ENCODE peak calls at places on chromosomes 16 and 17, in eight cellular contexts. J, X, T, G, V, A, W and I are unnamed samples.

GRCh38 chr16:14198012-14198411 is 126.9 kb downstream of the MRTFB start:
- DNase-seq in G (no peak), V (no peak), T (no peak), A (no peak), X (no peak), J (no peak), W (no peak), I (no peak)

GRCh38 chr16:87661561-87661960 is 59.3 kb downstream of the JPH3 start:
- DNase-seq in G (peak), W (no peak), V (no peak), J (no peak), T (peak), A (no peak), X (no peak), I (peak)

GRCh38 chr17:27805520-27806146 is 5.3 kb upstream of the NOS2 start:
- DNase-seq in X (peak), G (peak), W (peak), J (peak), T (peak), A (peak), V (peak), I (peak)

GRCh38 chr16:56204836-56205235 is 13.5 kb downstream of the GNAO1 start:
- DNase-seq in T (no peak), V (no peak), X (no peak), A (no peak), W (no peak), G (no peak), J (no peak), I (no peak)

GRCh38 chr16:59047114-59047513 is 313.0 kb upstream of the GOT2 start:
- DNase-seq in J (no peak), T (no peak), A (no peak), W (no peak), X (no peak), V (no peak), G (no peak), I (no peak)

GRCh38 chr17:6471531-6472465 is 27.5 kb downstream of the PIMREG start:
- DNase-seq in T (peak), X (peak), V (no peak), A (no peak), J (no peak), W (no peak), G (peak), I (no peak)

GRCh38 chr16:56234737-56235136 is 43.4 kb downstream of the GNAO1 start:
- DNase-seq in A (no peak), T (no peak), X (no peak), V (no peak), W (peak), J (no peak), G (no peak), I (no peak)

GRCh38 chr17:40069751-40070643 is 7.2 kb downstream of the THRA start:
- DNase-seq in A (peak), V (peak), T (peak), X (no peak), W (no peak), J (no peak), G (peak), I (peak)

GRCh38 chr17:30969989-30970680 is 704 bp upstream of the RNF135 start:
- DNase-seq in V (no peak), T (peak), W (peak), J (no peak), A (no peak), X (no peak), G (peak), I (peak)

GRCh38 chr17:46732754-46733398 is 85.6 kb downstream of the WNT3 start:
- DNase-seq in X (no peak), G (no peak), J (no peak), V (no peak), A (no peak), T (no peak), W (no peak), I (no peak)

GRCh38 chr16:25110392-25110947 is 1.1 kb upstream of the LCMT1 start:
- DNase-seq in V (no peak), J (no peak), X (no peak), A (no peak), G (no peak), T (no peak), W (no peak), I (peak)

GRCh38 chr17:77555741-77556291 is 402.7 kb upstream of the TNRC6C start:
- DNase-seq in X (no peak), T (peak), J (no peak), G (peak), V (peak), A (no peak), W (no peak), I (no peak)

GRCh38 chr16:88533381-88533831 is 36.8 kb upstream of the ZC3H18 start:
- DNase-seq in J (no peak), X (peak), W (no peak), G (peak), V (no peak), T (no peak), A (no peak), I (no peak)

GRCh38 chr17:57624390-57624789 is 120.7 kb downstream of the CCDC182 start:
- DNase-seq in J (peak), G (no peak), V (no peak), X (no peak), T (no peak), W (no peak), A (no peak), I (no peak)

GRCh38 chr17:73541111-73541510 is 103.1 kb downstream of the SDK2 start:
- DNase-seq in G (no peak), W (no peak), V (no peak), T (no peak), J (no peak), X (no peak), A (no peak), I (no peak)

GRCh38 chr16:69320731-69321073 is 9.6 kb downstream of the VPS4A start:
- DNase-seq in T (no peak), W (no peak), G (no peak), X (no peak), A (no peak), J (no peak), V (peak), I (no peak)

GRCh38 chr16:86120201-86120981 is 221.4 kb downstream of the IRF8 start:
- DNase-seq in X (no peak), J (no peak), V (peak), G (no peak), W (no peak), A (no peak), T (no peak), I (peak)

GRCh38 chr16:68319185-68319908 is 8.5 kb downstream of the PRMT7 start:
- DNase-seq in A (no peak), G (no peak), X (no peak), W (no peak), J (no peak), T (no peak), V (no peak), I (peak)

GRCh38 chr17:16872351-16872751 is 99.6 kb downstream of the TNFRSF13B start:
- DNase-seq in W (no peak), V (no peak), G (no peak), X (no peak), T (no peak), J (peak), A (no peak), I (no peak)

GRCh38 chr17:50035930-50036329 is 20.0 kb upstream of the ITGA3 start:
- DNase-seq in T (no peak), X (no peak), V (no peak), W (peak), A (no peak), J (no peak), G (no peak), I (no peak)

GRCh38 chr17:66283296-66283934 is 19.0 kb upstream of the PRKCA start:
- DNase-seq in G (no peak), X (no peak), W (no peak), V (no peak), J (no peak), T (no peak), A (no peak), I (no peak)

GRCh38 chr16:62225675-62226074 is 189.4 kb upstream of the CDH8 start:
- DNase-seq in G (peak), T (peak), V (no peak), A (no peak), W (no peak), J (peak), X (no peak), I (peak)

GRCh38 chr17:47620503-47621245 is 29.0 kb upstream of the KPNB1 start:
- DNase-seq in X (no peak), V (no peak), A (no peak), J (no peak), G (peak), W (no peak), T (no peak), I (no peak)

GRCh38 chr16:19588661-19589060 is 33.2 kb downstream of the VPS35L start:
- DNase-seq in V (no peak), G (no peak), J (no peak), T (peak), X (no peak), W (no peak), A (no peak), I (peak)

GRCh38 chr17:17056167-17056562 is 13.9 kb downstream of the MPRIP start:
- DNase-seq in J (peak), V (peak), W (no peak), A (no peak), X (no peak), T (no peak), G (no peak), I (no peak)

GRCh38 chr16:27547134-27547533 is 2.6 kb downstream of the GTF3C1 start:
- DNase-seq in X (peak), V (peak), W (no peak), J (no peak), G (peak), T (peak), A (no peak), I (peak)

GRCh38 chr17:76092526-76093413 is 10.8 kb downstream of the EXOC7 start:
- DNase-seq in J (no peak), A (no peak), G (no peak), W (no peak), X (no peak), T (no peak), V (no peak), I (no peak)

GRCh38 chr16:22123759-22124490 is 31.6 kb downstream of the VWA3A start:
- DNase-seq in X (no peak), W (no peak), J (no peak), V (no peak), T (no peak), A (no peak), G (no peak), I (no peak)

GRCh38 chr17:80083136-80083661 is 18.2 kb upstream of the GAA start:
- DNase-seq in W (no peak), G (no peak), V (no peak), A (no peak), T (no peak), J (no peak), X (no peak), I (no peak)
- TF ChIP-seq CTCF in W (no peak), G (no peak), V (no peak), A (no peak), T (no peak), J (no peak), X (no peak), I (no peak)

GRCh38 chr17:7889166-7889584 is 586 bp downstream of the CHD3 start:
- DNase-seq in X (peak), G (peak), T (peak), J (peak), V (peak), W (no peak), A (peak), I (peak)
- TF ChIP-seq CTCF in X (peak), G (peak), T (peak), J (peak), V (peak), W (no peak), A (peak), I (no peak)

GRCh38 chr16:84926462-84926861 is 84.9 kb downstream of the ZDHHC7 start:
- DNase-seq in G (no peak), X (no peak), T (no peak), V (no peak), W (no peak), A (no peak), J (no peak), I (no peak)

GRCh38 chr16:84925773-84926372 is 85.5 kb downstream of the ZDHHC7 start:
- DNase-seq in W (no peak), G (no peak), V (peak), J (no peak), A (no peak), X (no peak), T (no peak), I (no peak)

GRCh38 chr16:84927621-84928591 is 83.4 kb downstream of the ZDHHC7 start:
- DNase-seq in G (no peak), A (no peak), V (peak), T (no peak), J (no peak), W (no peak), X (no peak), I (no peak)

GRCh38 chr16:84924339-84925091 is 86.8 kb downstream of the ZDHHC7 start:
- DNase-seq in W (no peak), G (no peak), T (no peak), A (peak), X (no peak), V (peak), J (no peak), I (no peak)

DNA sequence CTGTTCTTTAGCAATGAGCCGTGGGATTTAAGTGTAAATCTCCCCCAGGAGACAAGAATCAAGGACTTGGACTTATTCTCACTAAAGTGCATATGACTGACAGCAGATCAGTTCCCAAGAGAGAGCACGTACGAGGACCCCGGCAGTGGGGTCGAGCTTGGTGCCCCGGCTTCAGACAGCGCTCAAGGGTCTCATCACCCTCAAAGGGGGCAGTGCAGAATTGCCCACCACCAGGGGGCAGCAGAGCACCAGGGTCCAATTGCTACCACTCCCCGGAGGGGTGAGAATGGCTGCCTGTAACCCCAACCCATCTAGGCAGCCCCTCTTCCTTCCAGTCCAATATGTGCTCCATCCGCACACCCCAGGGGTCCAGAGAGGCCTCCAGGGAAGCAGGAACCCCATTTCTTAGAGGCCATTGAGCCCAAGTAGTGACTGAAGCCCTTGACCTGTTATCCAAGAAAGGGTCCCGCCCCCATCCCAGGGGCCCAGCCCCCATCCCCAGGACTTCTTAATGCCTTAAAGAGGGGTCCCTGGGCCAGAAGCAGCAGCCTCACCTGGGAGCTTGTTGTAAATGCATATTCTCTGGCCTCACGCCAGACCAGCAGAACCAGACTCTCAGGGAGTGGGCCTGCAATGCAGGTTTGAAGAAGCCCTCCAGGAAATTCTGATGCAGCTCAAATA is 86.1 kb downstream of the ZDHHC7 start:
- DNase-seq in V (peak), T (no peak), W (peak), G (peak), X (no peak), J (peak), A (peak), I (peak)
- TF ChIP-seq CTCF in V (peak), T (peak), W (peak), G (peak), X (peak), J (peak), A (peak), I (peak)

GRCh38 chr16:2428051-2428786 is 1.0 kb upstream of the CCNF start:
- DNase-seq in T (peak), W (peak), V (peak), X (no peak), G (peak), J (peak), A (no peak), I (peak)
- TF ChIP-seq CTCF in T (peak), W (no peak), V (peak), X (peak), G (peak), J (peak), A (no peak), I (peak)

DNA sequence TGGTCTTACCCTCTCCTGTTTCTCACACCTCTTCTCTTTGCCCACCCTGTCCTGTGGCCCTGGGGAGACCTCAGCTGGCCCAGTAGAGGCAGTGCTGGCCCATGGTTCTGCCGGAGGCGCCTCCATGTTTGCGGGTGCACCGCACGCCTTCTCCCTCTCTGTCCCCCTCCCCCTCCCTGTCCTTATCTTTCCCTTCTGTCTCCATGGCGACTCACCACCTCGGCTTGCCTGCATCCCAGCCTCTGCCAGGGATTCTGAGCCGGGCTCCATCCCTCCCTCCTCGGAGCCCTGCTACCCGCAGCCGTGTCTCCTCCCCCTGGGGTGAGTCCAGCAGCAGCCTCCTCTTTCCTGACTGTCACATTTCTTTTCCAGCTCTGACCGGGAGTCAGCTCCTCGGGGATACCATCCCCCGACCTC is at the start of gene RNF112:
- DNase-seq in G (no peak), W (no peak), A (no peak), J (no peak), X (no peak), T (peak), V (no peak), I (no peak)
- TF ChIP-seq CTCF in G (no peak), W (no peak), A (no peak), J (no peak), X (no peak), T (peak), V (peak), I (no peak)

DNA sequence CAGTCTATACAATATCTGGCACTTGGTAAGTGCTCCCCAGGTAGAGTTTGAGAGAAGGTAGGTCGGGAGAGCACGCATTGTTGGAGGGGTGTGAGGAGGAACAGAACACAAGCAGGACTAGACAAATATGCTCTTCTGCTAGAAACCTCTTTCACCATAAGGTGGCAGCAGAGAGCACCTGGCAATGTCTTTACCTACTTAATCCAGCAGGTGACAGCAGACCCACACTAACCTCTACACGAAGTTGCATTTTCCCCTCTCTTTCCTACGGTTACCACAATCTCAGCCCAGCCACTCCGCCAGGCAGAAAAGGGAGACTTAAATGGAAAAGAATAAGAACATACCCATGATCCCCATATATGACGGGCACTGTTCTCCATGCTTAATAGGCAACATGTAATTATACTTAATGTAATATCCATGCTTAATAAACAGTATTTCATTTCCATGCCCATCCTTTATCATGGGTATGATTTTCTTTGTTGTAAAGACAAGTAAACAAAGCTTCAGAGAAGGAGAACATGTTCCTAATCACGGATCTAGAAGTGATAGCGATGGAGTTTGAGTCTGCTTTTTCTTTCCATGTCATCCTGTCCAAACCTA is 55.1 kb upstream of the CCL2 start:
- DNase-seq in A (peak), X (peak), T (peak), V (peak), J (no peak), G (peak), W (peak), I (peak)
- TF ChIP-seq CTCF in A (peak), X (peak), T (no peak), V (peak), J (peak), G (peak), W (peak), I (peak)